ENCODE peak calls at places on chromosomes 5 and 9, in four cellular contexts. E is H1, I is A549, Q is HepG2. R is an unnamed sample.

GRCh38 chr5:134018986-134019316 is 14.2 kb upstream of the VDAC1 start:
- DNase-seq in E (no peak), I (no peak), Q (no peak), R (no peak)

GRCh38 chr9:136056546-136057235 is 38.4 kb downstream of the NACC2 start:
- DNase-seq in E (no peak), I (no peak), Q (no peak), R (no peak)

GRCh38 chr5:113378081-113378480 is 56.7 kb downstream of the TSSK1B start:
- DNase-seq in E (no peak), I (no peak), Q (no peak), R (peak)

GRCh38 chr5:72293495-72294055 is 26.5 kb downstream of the MRPS27 start:
- DNase-seq in E (no peak), I (no peak), Q (no peak), R (no peak)

GRCh38 chr5:39570418-39571027 is 145.7 kb upstream of the DAB2 start:
- DNase-seq in E (no peak), I (peak), Q (peak), R (peak)

GRCh38 chr5:43042626-43043399 is 2.7 kb upstream of the ANXA2R start:
- DNase-seq in E (no peak), I (peak), Q (no peak), R (peak)

GRCh38 chr5:171961117-171961516 is 45.3 kb downstream of the FBXW11 start:
- DNase-seq in E (no peak), I (no peak), Q (no peak), R (no peak)

GRCh38 chr5:169695919-169696490 is 58.9 kb downstream of the DOCK2 start:
- DNase-seq in E (no peak), I (peak), Q (no peak), R (peak)

GRCh38 chr5:73820321-73820720 is 194.3 kb downstream of the ARHGEF28 start:
- DNase-seq in E (no peak), I (no peak), Q (no peak), R (no peak)

GRCh38 chr9:98280574-98280973 is 25.1 kb upstream of the TBC1D2 start:
- DNase-seq in E (no peak), I (no peak), Q (no peak), R (no peak)

GRCh38 chr5:171630047-171630669 is 155.5 kb upstream of the SMIM23 start:
- DNase-seq in E (no peak), I (peak), Q (no peak), R (peak)

GRCh38 chr5:6554812-6555211 is 78.0 kb downstream of the NSUN2 start:
- DNase-seq in E (no peak), I (no peak), Q (no peak), R (peak)

GRCh38 chr5:149238540-149238939 is 33.1 kb upstream of the AFAP1L1 start:
- DNase-seq in E (no peak), I (no peak), Q (no peak), R (no peak)

GRCh38 chr5:150895431-150896428 is 9.1 kb downstream of the ZNF300 start:
- DNase-seq in E (no peak), I (peak), Q (no peak), R (no peak)

GRCh38 chr5:68562308-68562707 is 346.8 kb downstream of the PIK3R1 start:
- DNase-seq in E (no peak), I (no peak), Q (no peak), R (no peak)

GRCh38 chr9:133727277-133727875 is 10.8 kb downstream of the SARDH start:
- DNase-seq in E (no peak), I (no peak), Q (no peak), R (no peak)

GRCh38 chr5:177967221-177967887 is 28.7 kb downstream of the PROP1 start:
- DNase-seq in E (no peak), I (no peak), Q (no peak), R (peak)

GRCh38 chr9:77433675-77434445 is 214.3 kb downstream of the GNA14 start:
- DNase-seq in E (no peak), I (peak), Q (peak), R (peak)

GRCh38 chr5:68225188-68225910 is 9.8 kb downstream of the PIK3R1 start:
- DNase-seq in E (no peak), I (peak), Q (peak), R (peak)

GRCh38 chr9:21961569-21961968 is 32.6 kb downstream of the CDKN2A start:
- DNase-seq in E (no peak), I (no peak), Q (no peak), R (no peak)

GRCh38 chr9:125564641-125565040 is 142.4 kb downstream of the MAPKAP1 start:
- DNase-seq in E (no peak), I (no peak), Q (no peak), R (peak)

GRCh38 chr5:43422143-43422542 is 10.0 kb upstream of the CCL28 start:
- DNase-seq in E (no peak), I (no peak), Q (peak), R (peak)

GRCh38 chr5:35835796-35836742 is 20.6 kb upstream of the IL7R start:
- DNase-seq in E (no peak), I (no peak), Q (no peak), R (no peak)

GRCh38 chr9:126423022-126423708 is 96.5 kb downstream of the MVB12B start:
- DNase-seq in E (no peak), I (no peak), Q (no peak), R (no peak)

GRCh38 chr9:16426716-16427115 is 443.8 kb downstream of the BNC2 start:
- DNase-seq in E (no peak), I (no peak), Q (no peak), R (no peak)

GRCh38 chr5:138408023-138408422 is 30.8 kb upstream of the REEP2 start:
- DNase-seq in E (no peak), I (no peak), Q (no peak), R (no peak)

GRCh38 chr9:38708759-38709158 is 11.2 kb downstream of the FAM240B start:
- DNase-seq in E (no peak), I (no peak), Q (no peak), R (no peak)

GRCh38 chr5:96507128-96507527 is 74.1 kb upstream of the PCSK1 start:
- DNase-seq in E (no peak), I (no peak), Q (no peak), R (no peak)

GRCh38 chr5:62587737-62588136 is 9.1 kb downstream of the LRRC70 start:
- DNase-seq in E (no peak), I (no peak), Q (peak), R (no peak)

GRCh38 chr9:114588671-114589526 is 1.3 kb downstream of the ATP6V1G1 start:
- DNase-seq in E (no peak), I (no peak), Q (no peak), R (peak)

GRCh38 chr5:149213264-149213663 is 58.4 kb upstream of the AFAP1L1 start:
- DNase-seq in E (no peak), I (no peak), Q (no peak), R (no peak)

GRCh38 chr9:106893088-106893487 is 30.1 kb downstream of the ZNF462 start:
- DNase-seq in E (no peak), I (peak), Q (no peak), R (peak)

GRCh38 chr9:97773723-97774122 is 76.6 kb upstream of the XPA start:
- DNase-seq in E (no peak), I (no peak), Q (no peak), R (no peak)

GRCh38 chr9:107043886-107044285 is 180.9 kb downstream of the ZNF462 start:
- DNase-seq in E (no peak), I (no peak), Q (no peak), R (peak)

GRCh38 chr9:28120241-28121025 is 547.2 kb upstream of the C9orf72 start:
- DNase-seq in E (no peak), I (no peak), Q (no peak), R (peak)

GRCh38 chr5:168425997-168426863 is 60.0 kb upstream of the RARS1 start:
- DNase-seq in E (no peak), I (no peak), Q (no peak), R (no peak)

GRCh38 chr9:120014751-120015235 is 565.2 kb downstream of the CDK5RAP2 start:
- DNase-seq in E (no peak), I (no peak), Q (no peak), R (no peak)

GRCh38 chr9:115263731-115264130 is 145.8 kb upstream of the TNC start:
- DNase-seq in E (no peak), I (no peak), Q (no peak), R (no peak)

GRCh38 chr5:127068771-127069330 is 4.5 kb downstream of the C5orf63 start:
- DNase-seq in E (no peak), I (no peak), Q (no peak), R (peak)

GRCh38 chr9:969693-970309 is 6.7 kb upstream of the DMRT3 start:
- DNase-seq in E (no peak), I (no peak), Q (no peak), R (no peak)

GRCh38 chr9:966936-967335 is 9.5 kb upstream of the DMRT3 start:
- DNase-seq in E (no peak), I (no peak), Q (no peak), R (no peak)

GRCh38 chr9:969310-969692 is 7.2 kb upstream of the DMRT3 start:
- DNase-seq in E (no peak), I (no peak), Q (no peak), R (no peak)

GRCh38 chr9:967436-967835 is 9.0 kb upstream of the DMRT3 start:
- DNase-seq in E (no peak), I (no peak), Q (no peak), R (no peak)

DNA sequence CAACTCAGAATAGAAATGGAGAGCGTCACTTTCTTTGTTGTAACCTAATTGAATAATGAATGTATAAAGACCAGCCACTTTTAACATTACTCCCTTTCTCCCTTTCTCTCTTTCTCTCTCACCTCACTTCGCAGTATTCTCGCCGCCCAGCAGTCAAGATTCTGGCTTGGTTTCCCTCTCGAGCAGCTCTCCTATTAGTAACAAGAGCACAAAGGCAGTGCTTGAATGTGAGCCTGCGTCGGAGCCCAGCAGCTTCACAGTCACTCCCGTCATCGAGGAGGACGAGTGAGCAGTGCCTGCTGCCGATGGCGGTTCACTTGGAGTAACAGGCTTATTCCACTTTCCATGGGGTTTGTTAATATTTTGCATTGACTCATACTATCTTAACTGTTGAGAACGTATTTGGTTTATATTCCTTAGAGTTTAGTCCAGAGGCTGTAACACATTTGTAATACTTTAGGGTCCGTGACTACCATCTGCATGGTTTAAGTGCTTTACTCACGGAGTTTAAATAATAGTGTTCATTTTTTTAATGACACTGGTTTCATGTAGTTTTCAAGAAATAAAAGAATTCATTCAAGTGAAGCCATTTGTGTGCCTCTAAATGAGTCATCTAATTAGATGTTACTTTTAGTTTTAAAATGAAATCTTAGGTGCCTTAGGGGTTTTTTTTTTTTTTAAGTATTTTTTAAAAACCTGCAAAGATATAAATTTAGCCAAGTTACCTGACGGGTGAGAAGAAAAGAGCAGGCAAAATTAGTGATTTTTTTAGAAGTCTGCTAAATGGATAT is 8.4 kb upstream of the DMRT3 start:
- DNase-seq in E (no peak), I (no peak), Q (no peak), R (no peak)
- TF ChIP-seq JUN in E (no peak), I (no peak), Q (no peak), R (no peak)

DNA sequence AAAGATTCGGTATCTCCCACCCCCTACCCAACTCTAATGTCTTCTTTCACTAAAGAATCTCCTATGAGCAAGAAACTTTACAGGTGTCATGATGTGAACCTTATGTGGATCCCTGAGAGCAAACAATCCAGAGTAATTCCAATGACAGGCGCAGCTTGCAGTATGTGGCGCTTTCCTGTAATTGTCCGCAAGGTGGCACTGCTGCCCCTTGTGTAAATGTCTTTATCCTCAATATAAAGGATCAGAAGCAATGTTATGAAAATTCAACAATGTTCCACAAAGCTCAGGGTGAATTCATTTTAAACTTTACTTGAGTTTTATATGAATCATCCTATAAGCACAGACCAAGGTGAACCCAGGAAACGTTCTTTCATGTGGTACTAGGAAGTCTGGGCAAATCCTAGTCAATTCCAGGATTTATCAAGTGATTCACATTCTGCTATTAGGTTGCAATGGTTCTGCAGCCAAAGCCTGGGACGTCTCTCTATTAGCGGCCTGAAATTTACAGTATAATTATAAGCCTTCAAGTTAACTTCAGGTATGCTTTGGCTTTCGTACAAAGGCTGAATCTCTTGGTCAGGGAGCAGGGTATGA is 113.7 kb downstream of the TRPM6 start:
- DNase-seq in E (peak), I (peak), Q (peak), R (peak)
- TF ChIP-seq POLR2A in E (no peak), I (no peak), Q (no peak), R (no peak)

GRCh38 chr9:4826417-4827166 is 33.8 kb downstream of the RCL1 start:
- DNase-seq in E (no peak), I (no peak), Q (no peak), R (no peak)
- TF ChIP-seq MAX in E (no peak), I (no peak), Q (no peak), R (no peak)

DNA sequence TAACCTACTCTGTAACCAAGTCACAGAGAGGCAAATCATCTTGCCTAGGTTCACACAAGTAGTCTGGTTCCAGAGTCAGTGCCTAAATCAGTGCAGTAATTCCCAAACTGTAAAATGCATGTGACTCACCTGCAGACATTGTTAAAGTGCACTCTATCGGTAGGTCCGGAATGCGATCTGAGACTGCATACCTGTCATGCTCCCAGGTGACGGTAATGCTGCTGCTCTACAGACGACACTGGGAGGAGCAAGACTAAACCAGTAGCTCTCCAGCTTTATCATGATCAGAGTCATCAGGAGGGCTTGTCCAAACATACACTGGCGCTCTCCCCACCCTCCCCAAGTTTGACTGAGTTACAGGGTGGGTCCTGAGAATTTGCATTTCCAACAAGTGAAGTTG is 108.0 kb upstream of the FREM1 start:
- DNase-seq in E (no peak), I (no peak), Q (no peak), R (no peak)
- TF ChIP-seq JUN in E (no peak), I (no peak), Q (no peak), R (no peak)

DNA sequence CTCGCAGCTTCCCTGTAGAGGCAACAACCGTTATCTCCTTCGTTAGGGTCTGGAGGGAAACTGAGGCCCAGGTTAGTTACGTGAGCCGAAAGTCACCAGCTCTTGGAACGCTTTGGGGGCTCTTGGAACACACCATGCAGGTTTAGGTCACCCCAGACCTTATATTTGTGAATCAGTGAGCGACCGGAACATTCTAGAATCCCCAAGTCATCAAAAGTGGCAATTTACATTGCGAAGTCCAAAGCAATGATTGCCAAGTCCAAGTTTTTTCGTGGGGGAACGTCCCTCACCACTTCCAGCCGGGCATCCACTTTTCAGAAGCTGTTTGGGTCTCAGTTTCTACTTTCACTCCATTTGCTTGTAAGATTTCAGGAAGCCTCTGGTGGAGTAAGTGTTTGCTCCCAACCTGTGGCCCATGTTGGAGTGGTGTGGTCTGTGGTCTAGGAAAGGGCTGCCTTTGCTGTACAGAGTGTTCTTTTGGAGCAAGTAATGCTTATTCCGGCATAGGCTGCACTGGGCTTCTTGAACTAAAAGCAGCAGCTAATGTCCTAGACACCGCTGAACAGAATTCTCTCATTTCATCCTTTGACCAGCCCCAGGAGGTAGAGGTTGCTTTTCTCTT is 32.8 kb upstream of the SPRY4 start:
- DNase-seq in E (no peak), I (no peak), Q (no peak), R (peak)
- TF ChIP-seq POLR2A in E (no peak), I (no peak), Q (no peak), R (no peak)

DNA sequence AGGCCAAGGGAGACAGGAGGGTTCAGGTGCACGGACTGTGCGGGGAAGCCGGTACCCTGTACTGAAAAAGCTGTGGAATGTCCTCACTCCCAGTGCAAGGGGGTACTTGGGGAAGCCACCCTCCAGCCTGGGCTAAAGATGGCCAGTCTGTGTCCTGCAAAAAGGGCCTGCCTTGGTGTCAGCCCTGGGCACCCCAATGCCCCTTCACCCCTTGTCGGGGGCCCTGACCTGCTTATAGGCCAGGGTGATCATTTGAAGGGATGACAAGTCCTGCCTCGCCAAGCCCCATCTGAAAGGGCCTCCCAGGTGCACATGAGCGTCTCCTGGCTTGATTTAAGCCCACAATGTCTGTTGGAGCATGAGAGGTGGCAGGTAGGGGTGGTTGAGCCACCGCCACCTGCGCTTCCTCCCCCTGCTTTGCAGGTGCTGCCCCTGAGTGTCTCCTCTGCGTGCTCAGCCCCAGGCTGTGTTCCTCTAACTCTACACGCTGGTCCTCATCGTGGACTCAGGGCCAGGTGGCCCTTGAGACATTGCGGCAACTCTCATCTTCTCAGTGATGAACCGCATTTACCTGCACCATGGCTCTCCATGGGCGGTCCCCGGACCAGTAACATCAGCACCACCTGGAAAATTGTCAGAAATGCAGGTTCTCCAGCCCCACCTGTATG is 97.0 kb downstream of the ANKRD33B start:
- DNase-seq in E (no peak), I (no peak), Q (no peak), R (no peak)
- TF ChIP-seq MAX in E (no peak), I (no peak), Q (no peak), R (no peak)

GRCh38 chr5:65876970-65877369 is 49.4 kb upstream of the ERBIN start:
- DNase-seq in E (no peak), I (no peak), Q (no peak), R (no peak)

GRCh38 chr5:65880673-65881072 is 45.7 kb upstream of the ERBIN start:
- DNase-seq in E (no peak), I (no peak), Q (no peak), R (no peak)

GRCh38 chr5:65883461-65883860 is 42.9 kb upstream of the ERBIN start:
- DNase-seq in E (no peak), I (no peak), Q (no peak), R (no peak)

GRCh38 chr5:65886387-65886786 is 40.0 kb upstream of the ERBIN start:
- DNase-seq in E (no peak), I (no peak), Q (no peak), R (no peak)

DNA sequence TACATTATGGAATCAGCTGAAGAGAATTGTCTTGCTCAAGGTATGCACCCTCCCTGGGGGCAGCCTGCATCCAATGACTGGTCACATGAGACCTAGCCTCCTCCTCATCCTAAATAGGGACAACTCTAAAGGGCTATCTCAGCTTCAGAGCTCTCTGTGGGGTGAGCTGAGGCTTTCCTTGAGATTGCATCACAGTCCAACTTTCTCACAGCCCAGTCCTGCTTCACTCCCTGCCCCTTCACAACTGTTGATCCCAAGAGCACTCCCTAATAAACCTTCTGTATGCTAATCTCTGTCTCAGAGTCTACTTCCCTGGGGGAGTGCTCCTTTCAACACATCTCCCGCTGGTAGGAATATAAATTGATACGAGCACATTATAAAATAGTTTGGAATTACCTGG is 44.1 kb upstream of the ERBIN start:
- DNase-seq in E (no peak), I (no peak), Q (no peak), R (no peak)
- TF ChIP-seq JUN in E (no peak), I (no peak), Q (no peak), R (no peak)

GRCh38 chr9:127789179-127789578 is 3.3 kb downstream of the CDK9 start:
- DNase-seq in E (no peak), I (no peak), Q (no peak), R (no peak)
- TF ChIP-seq POLR2A in E (no peak), I (no peak), Q (no peak), R (no peak)

R was measured in endothelial cell of umbilical vein.